ENCODE peak calls at places on chromosome 15, in four cellular contexts. T, P, L and Z are unnamed samples.

GRCh38 chr15:58498821-58499580 is 67.2 kb downstream of the LIPC start:
- DNase-seq in L (no peak), P (peak; percentile 25), T (no peak), Z (no peak)

GRCh38 chr15:51688863-51689262 is 7.6 kb downstream of the SCG3 start:
- DNase-seq in L (peak; percentile 29), T (no peak), P (peak; percentile 28), Z (no peak)

GRCh38 chr15:60134609-60135008 is 130.5 kb downstream of the FOXB1 start:
- DNase-seq in P (peak; percentile 31), L (no peak), T (no peak), Z (no peak)

GRCh38 chr15:54518145-54518941 is 540.1 kb downstream of the UNC13C start:
- DNase-seq in L (no peak), T (no peak), P (no peak), Z (peak; percentile 36)

GRCh38 chr15:64233299-64233698 is 70.5 kb upstream of the PPIB start:
- DNase-seq in T (no peak), P (no peak), L (no peak), Z (no peak)

GRCh38 chr15:75712668-75713337 is at the start of gene CSPG4:
- DNase-seq in P (no peak), T (no peak), L (peak; percentile 82), Z (no peak)

GRCh38 chr15:100879461-100880138 is at the start of gene ALDH1A3:
- DNase-seq in L (no peak), T (no peak), P (peak; percentile 65), Z (no peak)

GRCh38 chr15:82129769-82130168 is 84.0 kb upstream of the MEX3B start:
- DNase-seq in L (no peak), T (no peak), P (peak; percentile 43), Z (no peak)

GRCh38 chr15:47743385-47743784 is 26.1 kb downstream of the SEMA6D start:
- DNase-seq in L (no peak), T (no peak), P (no peak), Z (no peak)

GRCh38 chr15:46589088-46589487 is 954.3 kb downstream of the SQOR start:
- DNase-seq in T (no peak), L (no peak), P (no peak), Z (no peak)

GRCh38 chr15:88702983-88703382 is 64.2 kb downstream of the ISG20 start:
- DNase-seq in T (no peak), P (no peak), L (no peak), Z (no peak)

GRCh38 chr15:78757636-78757905 is 53.7 kb downstream of the ADAMTS7 start:
- DNase-seq in P (no peak), T (no peak), L (no peak), Z (no peak)

GRCh38 chr15:100131321-100132224 is 210.2 kb downstream of the ADAMTS17 start:
- DNase-seq in T (peak; percentile 61), L (peak; percentile 78), P (peak; percentile 57), Z (no peak)

GRCh38 chr15:40249477-40250303 is 10.8 kb downstream of the PAK6 start:
- DNase-seq in L (no peak), P (no peak), T (no peak), Z (no peak)

GRCh38 chr15:99704444-99704838 is 28.8 kb downstream of the LYSMD4 start:
- DNase-seq in L (peak; percentile 58), P (peak; percentile 90), T (peak; percentile 81), Z (peak; percentile 79)

GRCh38 chr15:97947465-97948262 is 12.8 kb upstream of the ARRDC4 start:
- DNase-seq in P (no peak), L (no peak), T (no peak), Z (no peak)

GRCh38 chr15:45448516-45448915 is 70.2 kb upstream of the GATM start:
- DNase-seq in L (no peak), P (no peak), T (no peak), Z (no peak)

GRCh38 chr15:42736793-42737528 is at the start of gene CDAN1:
- DNase-seq in T (peak; percentile 73), P (peak; percentile 69), L (peak; percentile 99), Z (no peak)

GRCh38 chr15:43889072-43889471 is 62.3 kb downstream of the WDR76 start:
- DNase-seq in L (no peak), P (no peak), T (no peak), Z (no peak)

GRCh38 chr15:63052961-63053698 is 10.6 kb downstream of the TPM1 start:
- DNase-seq in P (peak; percentile 68), L (no peak), T (peak; percentile 84), Z (no peak)

GRCh38 chr15:42456971-42457370 is 34.0 kb downstream of the ZNF106 start:
- DNase-seq in P (no peak), T (no peak), L (no peak), Z (no peak)

GRCh38 chr15:44314512-44314911 is 26.0 kb downstream of the GOLM2 start:
- DNase-seq in T (no peak), P (no peak), L (no peak), Z (no peak)

GRCh38 chr15:31024979-31025378 is 33.6 kb upstream of the MTMR10 start:
- DNase-seq in L (no peak), P (no peak), T (peak; percentile 51), Z (no peak)

GRCh38 chr15:68231102-68231818 is 1.7 kb upstream of the CLN6 start:
- DNase-seq in P (no peak), L (no peak), T (no peak), Z (no peak)

GRCh38 chr15:33201376-33202189 is 7.1 kb upstream of the FMN1 start:
- DNase-seq in L (no peak), T (peak; percentile 76), P (peak; percentile 91), Z (peak; percentile 68)

GRCh38 chr15:68900032-68900431 is 30.3 kb upstream of the SPESP1 start:
- DNase-seq in P (no peak), L (no peak), T (peak; percentile 52), Z (no peak)

GRCh38 chr15:31070867-31071266 is 30.7 kb downstream of the TRPM1 start:
- DNase-seq in T (no peak), P (no peak), L (no peak), Z (no peak)

GRCh38 chr15:83919319-83919830 is 265.5 kb downstream of the ADAMTSL3 start:
- DNase-seq in T (no peak), L (no peak), P (no peak), Z (peak; percentile 71)

DNA sequence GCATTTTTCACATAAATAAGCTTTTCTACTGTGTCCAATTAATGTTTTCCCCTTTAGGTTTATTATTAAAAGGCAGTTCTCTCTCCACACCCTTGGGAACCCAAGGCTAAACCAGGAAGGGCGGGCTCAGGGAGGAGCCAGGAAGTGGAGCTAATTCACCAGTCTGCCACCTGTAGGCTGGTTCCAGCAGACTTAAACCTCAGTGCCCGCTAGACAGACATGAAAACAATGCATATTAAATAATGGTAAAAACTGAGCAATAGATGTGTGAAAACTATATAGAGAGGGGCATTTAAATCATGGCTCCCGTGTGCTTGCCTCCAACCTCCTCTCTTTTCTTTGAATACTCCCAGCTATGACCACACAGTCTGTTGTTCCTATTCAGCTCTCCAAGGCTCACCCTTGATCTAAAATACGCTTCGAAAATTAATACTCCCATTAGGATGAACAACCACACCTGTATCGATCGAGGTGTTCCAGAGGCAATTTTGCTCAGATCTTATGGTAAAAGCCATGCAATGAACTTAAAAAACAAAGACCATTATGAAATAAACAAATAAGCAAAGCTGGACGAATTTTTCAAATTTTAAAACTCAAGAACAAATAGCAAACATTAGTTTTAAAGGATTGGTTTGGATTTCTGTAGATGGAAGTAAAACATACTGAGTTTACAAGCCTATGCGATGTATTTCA is 253.3 kb downstream of the TJP1 start:
- DNase-seq in T (peak; percentile 23), L (no peak), P (peak; percentile 81), Z (no peak)
- TF ChIP-seq MYC in T (no peak), L (no peak), P (no peak), Z (no peak)

DNA sequence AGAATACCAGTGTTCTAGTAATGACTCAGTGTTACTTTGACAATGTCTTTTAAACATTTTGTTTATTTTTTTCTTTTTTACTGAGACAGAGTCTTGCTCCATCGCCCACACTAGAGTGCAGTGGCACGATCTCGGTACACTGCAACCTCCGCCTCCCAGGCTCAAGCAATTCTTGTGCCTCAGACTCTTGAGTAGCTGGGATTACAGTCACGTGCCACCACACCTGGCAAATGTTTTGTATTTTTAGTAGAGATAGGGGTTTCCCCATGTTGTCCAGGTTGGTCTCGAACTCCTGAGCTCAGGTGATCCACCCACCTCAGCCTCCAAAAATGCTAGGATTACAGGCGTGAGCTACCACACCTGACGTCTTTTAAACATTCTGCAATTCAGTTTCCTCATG is 15.7 kb downstream of the AQR start:
- DNase-seq in P (no peak), T (no peak), L (no peak), Z (no peak)
- TF ChIP-seq HDAC2 in P (no peak), T (no peak), L (no peak), Z (no peak)

GRCh38 chr15:38253448-38253847 is 812 bp downstream of the SPRED1 start:
- DNase-seq in T (no peak), L (peak; percentile 23), P (peak; percentile 51), Z (no peak)
- TF ChIP-seq MAX in T (no peak), L (no peak), P (no peak), Z (no peak)

DNA sequence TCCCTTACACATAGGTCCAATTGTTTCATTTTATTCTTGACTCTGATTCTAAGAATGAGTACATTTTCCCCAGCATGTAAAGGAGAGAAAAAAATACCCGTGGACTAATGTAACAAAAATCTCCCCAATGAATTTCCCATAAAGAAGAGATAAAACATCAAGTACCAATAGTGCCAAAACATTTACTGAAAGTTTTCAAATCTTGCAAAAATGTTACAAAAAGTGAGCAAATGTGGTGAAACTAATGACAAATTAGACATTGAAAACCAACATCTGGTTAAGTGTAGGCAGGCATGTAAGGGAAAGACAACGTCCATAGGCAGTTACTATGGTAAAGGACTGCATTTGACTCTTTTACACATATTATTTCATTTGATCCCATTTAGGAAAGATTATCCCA is 237.2 kb downstream of the DTWD1 start:
- DNase-seq in T (no peak), L (no peak), P (no peak), Z (no peak)
- TF ChIP-seq MYC in T (no peak), L (no peak), P (no peak), Z (no peak)

DNA sequence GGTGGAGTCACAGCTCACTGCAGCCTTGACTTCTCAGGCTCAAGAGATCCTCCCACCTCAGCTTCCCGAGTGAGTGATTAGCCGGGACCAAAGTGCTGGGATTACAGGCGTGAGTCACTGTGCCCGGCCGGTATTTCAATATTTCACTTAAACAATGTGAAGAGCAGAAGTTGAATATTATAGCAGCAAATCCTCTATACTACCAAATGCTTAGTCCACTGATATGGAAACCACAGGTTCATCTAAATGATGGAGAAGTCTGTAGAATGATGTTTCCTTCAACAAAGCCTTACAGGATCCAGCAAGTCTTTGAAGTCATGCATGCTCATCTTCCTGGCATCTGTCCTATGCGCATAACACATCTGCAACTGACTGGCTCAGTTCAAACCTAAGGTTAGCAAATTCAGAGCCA is 20.3 kb upstream of the UACA start:
- DNase-seq in L (no peak), T (peak; percentile 51), P (peak; percentile 74), Z (no peak)
- TF ChIP-seq HDAC2 in L (no peak), T (no peak), P (no peak), Z (no peak)

DNA sequence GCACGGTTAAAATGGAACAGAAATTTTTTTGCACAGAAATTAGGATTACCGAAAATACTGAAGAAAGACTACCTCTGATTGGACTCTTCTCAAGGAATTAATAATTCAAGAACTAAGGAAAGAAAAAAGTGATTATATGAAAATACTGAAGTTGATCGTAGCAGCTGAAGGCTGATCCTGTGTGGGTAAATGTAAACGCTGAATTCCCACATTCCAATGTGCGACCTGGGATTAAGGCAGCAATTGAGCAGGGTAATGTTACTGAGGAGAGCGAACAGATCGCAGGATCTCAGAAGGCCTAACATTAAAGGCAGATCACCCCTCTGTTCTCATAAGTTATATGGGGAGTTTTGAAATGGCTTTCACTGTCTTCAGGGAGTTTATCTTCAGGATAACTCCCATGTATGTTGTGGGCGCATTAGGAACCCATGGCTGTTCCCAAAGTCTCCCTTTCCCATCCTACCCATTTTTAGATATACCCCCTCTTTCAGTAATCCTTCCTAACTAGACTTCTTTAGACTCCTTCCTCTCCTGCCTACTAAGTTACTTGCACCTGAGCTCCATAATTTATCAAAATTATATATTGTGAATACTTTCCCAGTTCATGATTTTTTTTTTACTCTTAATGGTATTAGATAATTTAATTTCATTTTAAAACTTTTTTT is 1.0 kb upstream of the UBL7 start:
- DNase-seq in T (no peak), L (no peak), P (no peak), Z (no peak)
- TF ChIP-seq MAX in T (no peak), L (no peak), P (no peak), Z (no peak)